ENCODE peak calls at places on chromosome 6, in five cellular contexts. L is breast epithelium, K is upper lobe of left lung, C is heart left ventricle, T is suprapubic skin. B is an unnamed sample.

GRCh38 chr6:53148684-53149083 is at the start of gene GCM1:
- DNase-seq in L (no peak), K (no peak), C (no peak), T (no peak), B (no peak)

GRCh38 chr6:134342972-134343371 is 25.1 kb upstream of the SGK1 start:
- DNase-seq in L (no peak), K (no peak), C (peak; percentile 60), T (no peak), B (no peak)

GRCh38 chr6:152160346-152160745 is 352.9 kb downstream of the ESR1 start:
- DNase-seq in L (no peak), K (no peak), C (no peak), T (no peak), B (no peak)

GRCh38 chr6:116847234-116847633 is 18.4 kb upstream of the GPRC6A start:
- DNase-seq in L (no peak), K (no peak), C (no peak), T (no peak), B (no peak)

GRCh38 chr6:132479131-132479530 is 33.8 kb downstream of the STX7 start:
- DNase-seq in L (no peak), K (no peak), C (no peak), T (no peak), B (no peak)

GRCh38 chr6:24307881-24308280 is 50.0 kb downstream of the DCDC2 start:
- DNase-seq in L (no peak), K (no peak), C (no peak), T (no peak), B (no peak)

GRCh38 chr6:144285798-144286502 is 815 bp downstream of the UTRN start:
- DNase-seq in L (peak; percentile 61), K (peak; percentile 92), C (peak; percentile 91), T (peak; percentile 90), B (peak; percentile 74)

GRCh38 chr6:40720375-40720748 is 133.2 kb upstream of the LRFN2 start:
- DNase-seq in L (no peak), K (no peak), C (no peak), T (no peak), B (no peak)

GRCh38 chr6:403659-404655 is 12.4 kb downstream of the IRF4 start:
- DNase-seq in L (no peak), K (no peak), C (no peak), T (no peak), B (no peak)

GRCh38 chr6:170134077-170135040 is 156.5 kb downstream of the DLL1 start:
- DNase-seq in L (peak; percentile 43), K (peak; percentile 18), C (peak; percentile 38), T (peak; percentile 69), B (peak; percentile 65)

GRCh38 chr6:15796844-15797243 is 134.0 kb upstream of the DTNBP1 start:
- DNase-seq in L (no peak), K (no peak), C (no peak), T (no peak), B (no peak)
- H3K27ac ChIP-seq in L (no peak overlapping the region), K (no peak overlapping the region), C (no peak overlapping the region), T (no peak overlapping the region), B (no peak overlapping the region)

GRCh38 chr6:31660998-31661866 is 654 bp upstream of the C6orf47 start:
- DNase-seq in L (no peak), K (no peak), C (no peak), T (no peak), B (no peak)
- TF ChIP-seq POLR2A in L (no peak), K (no peak), C (no peak), T (no peak), B (no peak)

GRCh38 chr6:167567142-167568033 is 242.5 kb downstream of the TTLL2 start:
- DNase-seq in L (peak; percentile 46), K (no peak), C (no peak), T (peak; percentile 74), B (peak; percentile 76)
- H3K27ac ChIP-seq in L (no peak overlapping the region), K (peak overlapping the region; percentile 74), C (no peak overlapping the region), T (peak overlapping the region; percentile 18), B (peak overlapping the region; percentile 74)

GRCh38 chr6:111087106-111087835 is at the start of gene SLC16A10:
- DNase-seq in L (no peak), K (peak; percentile 84), C (peak; percentile 87), T (no peak), B (peak; percentile 78)
- TF ChIP-seq POLR2A in L (no peak), K (no peak), C (peak; percentile 95), T (peak; percentile 33), B (no peak)

DNA sequence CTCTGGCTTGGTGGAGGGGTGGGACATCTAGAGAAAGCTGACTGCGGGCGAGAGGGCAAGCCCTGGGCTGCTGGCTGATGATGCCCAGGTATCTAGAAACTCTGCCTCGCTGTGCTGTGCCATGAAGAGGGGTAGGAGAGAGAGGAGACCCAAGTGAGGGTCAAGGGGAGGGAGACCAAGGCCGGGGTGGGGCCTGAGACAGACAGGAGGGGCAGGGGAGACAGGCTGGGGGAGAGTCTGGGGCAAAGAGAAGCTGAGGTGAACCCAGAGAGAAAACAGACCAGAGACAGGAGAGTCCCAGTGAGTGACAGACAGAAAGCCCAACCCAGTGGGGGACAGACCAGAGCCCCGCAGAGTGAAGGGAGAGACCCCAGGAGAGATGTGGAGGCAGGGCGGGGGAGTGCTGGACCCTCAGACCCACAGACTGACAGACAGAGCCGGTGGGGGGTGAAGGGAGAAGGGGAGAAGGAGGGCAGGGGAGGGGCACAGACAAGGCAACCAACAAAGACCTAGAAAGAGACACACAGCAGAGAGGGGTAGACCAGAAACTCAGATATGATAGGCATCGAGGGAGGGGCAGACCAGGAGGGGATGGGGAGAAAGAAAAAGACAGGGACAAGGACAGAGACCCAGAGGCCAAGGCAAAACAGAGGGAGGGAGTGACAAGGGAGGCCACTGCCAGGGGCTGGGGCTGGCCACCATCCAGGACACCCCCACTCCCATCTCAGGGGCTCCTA is 5.9 kb downstream of the TEAD3 start:
- DNase-seq in L (no peak), K (no peak), C (no peak), T (no peak), B (no peak)
- H3K27ac ChIP-seq in L (peak overlapping the region; percentile 98), K (peak overlapping the region; percentile 71), C (peak overlapping the region; percentile 100), T (peak overlapping the region; percentile 95), B (peak overlapping the region; percentile 84)

DNA sequence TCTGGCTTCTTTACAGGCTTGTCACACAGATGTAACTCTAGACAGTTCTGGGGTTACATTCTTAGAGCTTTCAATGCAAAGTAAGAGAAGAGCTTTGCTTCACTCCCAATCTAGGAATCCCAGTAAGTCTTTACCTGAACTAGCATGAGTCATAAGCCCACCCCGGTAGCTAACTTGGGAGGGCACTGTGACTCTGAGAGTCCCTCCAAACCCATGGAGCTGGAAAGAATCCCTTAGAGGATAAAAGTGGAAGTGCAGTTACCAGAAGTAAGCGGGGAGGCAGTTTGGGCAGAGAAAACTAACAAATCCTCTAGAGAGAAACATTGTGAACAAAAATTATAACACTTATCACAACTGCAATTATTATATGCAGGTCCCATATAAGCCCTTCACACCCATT is 84.0 kb upstream of the SMLR1 start:
- DNase-seq in L (no peak), K (no peak), C (no peak), T (no peak), B (no peak)
- TF ChIP-seq POLR2A in L (no peak), K (no peak), C (no peak), T (no peak), B (no peak)

DNA sequence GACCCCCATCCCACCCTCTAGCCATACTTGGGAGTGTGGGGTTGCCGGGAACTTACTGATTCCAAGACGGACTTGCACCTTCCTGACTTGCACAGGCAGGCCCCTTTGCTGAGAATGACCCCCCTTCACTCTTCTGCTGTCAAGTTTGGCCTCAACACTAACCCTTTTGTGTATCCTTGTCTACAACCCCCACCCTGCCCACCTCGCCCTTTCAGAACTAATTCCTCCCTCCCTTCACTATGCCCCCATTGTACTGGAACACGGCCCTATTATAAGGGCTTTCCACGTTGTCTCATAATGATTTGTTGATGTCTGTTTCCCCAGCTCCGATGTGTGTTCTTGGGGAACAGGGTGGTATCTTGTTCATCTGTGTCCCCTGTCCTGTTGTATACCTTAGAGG is 4.4 kb upstream of the NEDD9 start:
- DNase-seq in L (no peak), K (no peak), C (no peak), T (no peak), B (no peak)
- H3K27ac ChIP-seq in L (no peak overlapping the region), K (peak overlapping the region; percentile 13), C (no peak overlapping the region), T (no peak overlapping the region), B (no peak overlapping the region)

GRCh38 chr6:7157752-7158616 is 50.2 kb downstream of the RREB1 start:
- DNase-seq in L (no peak), K (no peak), C (no peak), T (no peak), B (no peak)

GRCh38 chr6:7153807-7154206 is 46.0 kb downstream of the RREB1 start:
- DNase-seq in L (no peak), K (no peak), C (no peak), T (no peak), B (no peak)

GRCh38 chr6:7156666-7157278 is 49.0 kb downstream of the RREB1 start:
- DNase-seq in L (no peak), K (peak; percentile 81), C (no peak), T (no peak), B (no peak)

GRCh38 chr6:7154341-7155139 is 46.8 kb downstream of the RREB1 start:
- DNase-seq in L (no peak), K (no peak), C (no peak), T (no peak), B (no peak)

DNA sequence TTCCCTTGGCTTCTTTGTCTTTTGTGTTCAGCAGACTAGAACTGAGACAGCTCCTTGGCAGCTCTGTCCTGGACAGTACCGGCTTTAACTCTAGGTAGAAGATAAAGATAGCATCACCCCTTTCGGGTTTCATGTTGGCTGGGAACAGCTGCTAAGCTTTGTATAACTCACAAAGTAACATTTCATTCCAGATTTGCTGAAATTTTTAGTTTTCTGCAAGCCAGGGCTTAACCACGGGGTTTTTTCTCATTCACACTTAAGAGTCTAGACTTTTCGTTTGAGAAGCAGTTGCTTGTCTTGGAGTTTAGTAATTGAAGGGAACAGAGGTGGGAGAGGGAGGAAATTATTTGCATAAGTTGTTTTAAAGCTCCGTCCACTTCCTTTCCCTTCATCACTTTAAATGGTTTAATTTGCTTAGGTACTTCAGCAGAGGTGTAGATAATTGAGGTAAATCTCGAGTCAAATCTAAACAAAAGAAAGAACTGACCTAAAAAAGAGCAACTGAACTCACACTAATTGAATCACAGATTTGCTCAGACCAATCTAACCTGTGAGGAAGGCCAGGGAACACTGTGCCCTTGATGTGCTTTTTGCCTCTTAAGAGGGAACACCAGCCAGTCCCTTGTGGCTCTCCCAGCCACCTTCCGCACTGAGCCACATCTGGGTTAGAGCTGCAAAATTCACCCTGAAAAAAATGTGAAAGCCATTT is 48.3 kb downstream of the RREB1 start:
- DNase-seq in L (no peak), K (no peak), C (no peak), T (no peak), B (no peak)
- TF ChIP-seq POLR2A in L (no peak), K (no peak), C (no peak), T (no peak), B (no peak)

DNA sequence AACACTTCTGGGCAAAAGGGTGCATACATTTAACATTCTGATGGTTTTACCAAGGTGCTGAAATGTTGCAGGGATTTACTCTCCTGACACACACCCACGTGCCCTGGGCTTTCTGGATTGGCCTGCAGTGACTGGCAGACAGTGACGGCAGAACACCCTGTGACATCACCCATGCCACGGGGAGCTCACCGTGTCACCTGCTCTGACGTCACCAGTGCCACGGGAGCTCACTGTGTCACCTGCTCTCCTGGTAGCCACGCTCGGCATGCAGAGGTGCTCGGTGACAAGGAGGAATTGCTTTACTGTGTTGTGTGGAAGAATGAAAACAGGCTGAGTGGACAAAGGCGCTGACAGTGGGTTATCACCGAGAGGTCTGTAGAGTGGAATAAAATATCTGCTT is 99.3 kb downstream of the RAMACL start:
- DNase-seq in L (no peak), K (no peak), C (no peak), T (no peak), B (no peak)
- H3K27ac ChIP-seq in L (no peak overlapping the region), K (no peak overlapping the region), C (no peak overlapping the region), T (no peak overlapping the region), B (no peak overlapping the region)

B was measured in testis.